ENCODE peak calls at places on chromosomes 7 and 10, in four cellular contexts. Q is NT2/D1, T is mammary epithelial cell, O is uterus. P is an unnamed sample. For H3K9me3 and H3K4me1, the result is how much of the 10 kb centered on the place peaks cover.

GRCh38 chr10:62045765-62046521 is 144.4 kb downstream of the ARID5B start:
- DNase-seq in T (no peak), O (no peak), Q (no peak), P (no peak)

GRCh38 chr7:149292101-149292823 is 30.3 kb downstream of the ZNF783 start:
- DNase-seq in Q (no peak), T (no peak), O (no peak), P (no peak)

GRCh38 chr10:10160821-10161312 is 856.8 kb upstream of the CELF2 start:
- DNase-seq in O (no peak), T (no peak), Q (no peak), P (no peak)

GRCh38 chr10:6543431-6544005 is 36.6 kb downstream of the PRKCQ start:
- DNase-seq in T (no peak), Q (no peak), O (no peak), P (no peak)

GRCh38 chr7:2030475-2031456 is 202.0 kb downstream of the MAD1L1 start:
- DNase-seq in Q (no peak), O (no peak), T (no peak), P (no peak)

GRCh38 chr10:75929630-75930161 is 498.3 kb downstream of the LRMDA start:
- DNase-seq in T (no peak), O (no peak), Q (no peak), P (no peak)

GRCh38 chr10:24756283-24756682 is 32.6 kb upstream of the ARHGAP21 start:
- DNase-seq in O (no peak), T (peak), Q (no peak), P (no peak)

GRCh38 chr7:44223362-44224114 is 22.8 kb downstream of the YKT6 start:
- DNase-seq in T (no peak), Q (peak), O (no peak), P (no peak)

GRCh38 chr7:33392143-33392542 is 262.8 kb downstream of the BBS9 start:
- DNase-seq in Q (no peak), O (no peak), T (no peak), P (no peak)

GRCh38 chr7:44595934-44596635 is 10.3 kb upstream of the OGDH start:
- DNase-seq in O (no peak), Q (no peak), T (no peak), P (no peak)

GRCh38 chr10:118926018-118926417 is 103.5 kb upstream of the NANOS1 start:
- DNase-seq in T (no peak), Q (no peak), O (no peak), P (no peak)

GRCh38 chr7:140542226-140542625 is 62.9 kb upstream of the MKRN1 start:
- DNase-seq in O (peak), Q (no peak), T (no peak), P (no peak)

GRCh38 chr7:123580406-123581161 is 21.0 kb upstream of the ASB15 start:
- DNase-seq in Q (peak), O (no peak), T (peak), P (peak)

GRCh38 chr7:70693300-70693689 is 438.6 kb upstream of the GALNT17 start:
- DNase-seq in Q (no peak), O (no peak), T (no peak), P (no peak)

GRCh38 chr10:110436554-110437350 is 61.0 kb upstream of the DUSP5 start:
- DNase-seq in O (no peak), Q (no peak), T (no peak), P (no peak)

GRCh38 chr7:151060113-151060415 is 675 bp downstream of the SLC4A2 start:
- DNase-seq in T (no peak), Q (no peak), O (no peak), P (no peak)

GRCh38 chr10:26214538-26215461 is 1.8 kb upstream of the GAD2 start:
- DNase-seq in Q (no peak), O (no peak), T (no peak), P (no peak)

GRCh38 chr10:31490858-31491504 is 172.0 kb downstream of the ZEB1 start:
- DNase-seq in T (peak), Q (no peak), O (no peak), P (peak)

GRCh38 chr7:7738622-7739021 is 20.2 kb upstream of the RPA3 start:
- DNase-seq in O (no peak), Q (no peak), T (no peak), P (no peak)

GRCh38 chr7:56447864-56448693 is 331.9 kb upstream of the NUPR2 start:
- DNase-seq in O (peak), Q (no peak), T (no peak), P (no peak)

DNA sequence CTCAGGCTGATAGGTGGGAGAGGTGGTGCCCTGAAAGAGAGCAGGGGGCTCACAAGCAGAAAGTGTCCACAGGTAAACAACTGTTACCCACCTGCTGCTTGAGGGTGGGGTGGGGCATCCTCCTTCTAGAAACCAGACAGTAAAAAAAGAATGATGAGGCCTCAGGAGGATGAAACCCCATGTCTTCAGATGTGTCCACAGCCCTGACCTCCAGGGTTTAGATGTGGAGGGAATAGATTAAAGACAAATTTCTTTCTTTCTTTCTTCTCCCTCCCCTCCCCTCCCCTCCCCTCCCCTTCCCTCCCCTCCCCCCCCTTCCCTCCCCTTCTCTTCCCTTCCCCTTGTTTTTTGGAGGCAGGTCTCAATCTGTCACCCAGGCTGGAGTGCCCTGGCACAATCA is 333.5 kb upstream of the NUPR2 start:
- DNase-seq in T (no peak), O (no peak), Q (no peak), P (no peak)
- H3K9me3 ChIP-seq in T (under half), O (under half), Q (under half), P (under half)

GRCh38 chr7:41203542-41203941 is 499.3 kb downstream of the INHBA start:
- DNase-seq in T (no peak), O (no peak), Q (no peak), P (no peak)
- H3K4me3 ChIP-seq in T (no peak), O (no peak), Q (no peak), P (no peak)

GRCh38 chr10:88272186-88272585 is 310.9 kb downstream of the RNLS start:
- DNase-seq in T (no peak), Q (no peak), O (no peak), P (no peak)
- H3K4me1 ChIP-seq in T (under half), Q (under half), O (under half), P (under half)

GRCh38 chr10:131777162-131777561 is 123.6 kb upstream of the PPP2R2D start:
- DNase-seq in Q (no peak), T (no peak), O (no peak), P (no peak)

GRCh38 chr10:131775444-131775832 is 125.4 kb upstream of the PPP2R2D start:
- DNase-seq in O (no peak), T (no peak), Q (no peak), P (no peak)

GRCh38 chr10:131777921-131778320 is 122.9 kb upstream of the PPP2R2D start:
- DNase-seq in T (no peak), Q (no peak), O (no peak), P (no peak)

GRCh38 chr10:131775833-131776232 is 125.0 kb upstream of the PPP2R2D start:
- DNase-seq in O (no peak), Q (no peak), T (no peak), P (no peak)

DNA sequence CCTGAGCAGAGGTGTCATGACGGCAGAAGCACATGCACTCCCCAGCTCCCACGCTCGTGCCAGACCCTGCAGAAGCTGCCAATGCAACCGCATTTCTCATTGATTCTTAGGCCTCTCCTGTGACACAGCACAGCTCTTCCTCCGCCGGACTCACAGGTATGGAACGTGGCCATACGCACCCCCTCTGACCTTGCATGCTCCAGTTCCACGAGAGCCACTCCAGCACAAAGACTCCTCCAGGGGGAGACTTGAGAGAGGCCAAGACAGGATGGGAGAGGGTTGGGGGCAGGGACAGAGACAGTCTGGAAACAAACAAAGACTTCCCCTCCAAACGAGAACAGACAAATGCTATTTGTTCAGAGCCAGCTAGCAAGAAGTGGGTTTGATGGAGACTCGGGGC is 124.3 kb upstream of the PPP2R2D start:
- DNase-seq in T (no peak), O (no peak), Q (no peak), P (no peak)
- H3K9me3 ChIP-seq in T (half or more), O (under half), Q (under half), P (under half)

GRCh38 chr7:100895956-100896742 is 461 bp upstream of the ACHE start:
- DNase-seq in O (peak), T (no peak), Q (no peak), P (no peak)
- H3K4me3 ChIP-seq in O (peak), T (peak), Q (peak), P (peak)

GRCh38 chr10:50431118-50431517 is 179.8 kb upstream of the ASAH2 start:
- DNase-seq in T (peak), O (no peak), Q (no peak), P (no peak)

GRCh38 chr10:50431791-50432190 is 180.5 kb upstream of the ASAH2 start:
- DNase-seq in O (no peak), T (peak), Q (no peak), P (no peak)

GRCh38 chr10:50436805-50437204 is 185.5 kb upstream of the ASAH2 start:
- DNase-seq in Q (no peak), O (no peak), T (no peak), P (no peak)

GRCh38 chr10:50432206-50432605 is 180.9 kb upstream of the ASAH2 start:
- DNase-seq in O (no peak), Q (no peak), T (no peak), P (no peak)

DNA sequence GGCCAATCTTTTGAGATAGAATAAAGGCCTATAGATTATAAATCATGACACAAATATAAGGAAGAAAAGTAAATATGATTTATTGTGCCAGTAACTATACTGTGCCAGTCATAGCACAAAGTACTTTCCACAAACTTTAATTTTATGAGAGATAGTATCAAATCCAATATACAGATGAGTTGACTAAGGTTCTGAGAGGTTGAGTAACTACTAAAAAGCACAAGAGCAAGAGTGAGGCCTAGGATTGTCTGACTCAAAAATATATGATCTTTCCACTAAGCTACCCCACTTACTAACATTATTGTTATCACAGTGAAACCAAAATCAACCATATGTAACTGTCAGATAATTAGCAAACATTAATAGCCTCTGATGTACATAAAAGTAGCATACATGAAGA is 181.3 kb upstream of the ASAH2 start:
- DNase-seq in O (no peak), T (no peak), Q (no peak), P (no peak)
- H3K4me1 ChIP-seq in O (under half), T (under half), Q (under half), P (under half)

GRCh38 chr7:64706625-64707292 is 40.8 kb downstream of the ZNF107 start:
- DNase-seq in T (no peak), Q (no peak), O (no peak), P (no peak)
- H3K9me3 ChIP-seq in T (half or more), Q (half or more), O (under half), P (under half)

GRCh38 chr10:89250814-89251416 is 660 bp downstream of the LIPA start:
- DNase-seq in O (no peak), Q (no peak), T (peak), P (no peak)
- H3K4me3 ChIP-seq in O (peak), Q (peak), T (peak), P (peak)

GRCh38 chr10:112986791-112987190 is 36.7 kb downstream of the TCF7L2 start:
- DNase-seq in Q (no peak), T (no peak), O (no peak), P (no peak)
- H3K4me1 ChIP-seq in Q (under half), T (half or more), O (under half), P (under half)

GRCh38 chr7:155635817-155636216 is 8.6 kb upstream of the RBM33 start:
- DNase-seq in Q (no peak), T (no peak), O (no peak), P (no peak)
- H3K9me3 ChIP-seq in Q (under half), T (under half), O (under half), P (under half)

P was measured in HAP-1.